ENCODE peak calls at places on chromosomes 5 and 9, in four cellular contexts. One of them, this sample, is unnamed.

GRCh38 chr5:137498301-137498735 is 808 bp downstream of the SPOCK1 start:
- DNase-seq in stomach: no peak
- DNase-seq in lower leg skin: no peak
- DNase-seq in ovary: no peak
- DNase-seq in this sample: peak

GRCh38 chr5:96780626-96781025 is 27.1 kb downstream of the ERAP1 start:
- DNase-seq in stomach: no peak
- DNase-seq in ovary: no peak
- DNase-seq in lower leg skin: no peak
- DNase-seq in this sample: no peak

GRCh38 chr5:172637122-172637580 is 3.9 kb upstream of the NEURL1B start:
- DNase-seq in lower leg skin: peak
- DNase-seq in ovary: no peak
- DNase-seq in stomach: no peak
- DNase-seq in this sample: no peak

GRCh38 chr9:131666779-131667178 is 73.1 kb downstream of the RAPGEF1 start:
- DNase-seq in stomach: no peak
- DNase-seq in lower leg skin: no peak
- DNase-seq in ovary: no peak
- DNase-seq in this sample: no peak

GRCh38 chr9:109766351-109766750 is 13.6 kb upstream of the PALM2AKAP2 start:
- DNase-seq in ovary: no peak
- DNase-seq in lower leg skin: no peak
- DNase-seq in stomach: no peak
- DNase-seq in this sample: no peak

GRCh38 chr9:37650873-37651768 is at the start of gene FRMPD1:
- DNase-seq in lower leg skin: peak
- DNase-seq in ovary: peak
- DNase-seq in stomach: peak
- DNase-seq in this sample: peak

GRCh38 chr9:78365979-78366697 is 69.2 kb downstream of the PSAT1 start:
- DNase-seq in stomach: no peak
- DNase-seq in ovary: no peak
- DNase-seq in lower leg skin: no peak
- DNase-seq in this sample: no peak

GRCh38 chr9:128101231-128101641 is 26.3 kb downstream of the PTGES2 start:
- DNase-seq in ovary: no peak
- DNase-seq in stomach: no peak
- DNase-seq in lower leg skin: no peak
- DNase-seq in this sample: peak

GRCh38 chr9:16143947-16144890 is 591.4 kb downstream of the CCDC171 start:
- DNase-seq in lower leg skin: no peak
- DNase-seq in ovary: no peak
- DNase-seq in stomach: no peak
- DNase-seq in this sample: no peak

GRCh38 chr9:966936-967335 is 9.5 kb upstream of the DMRT3 start:
- DNase-seq in stomach: no peak
- DNase-seq in ovary: no peak
- DNase-seq in lower leg skin: no peak
- DNase-seq in this sample: no peak

GRCh38 chr9:93701494-93702218 is 125.3 kb downstream of the PHF2 start:
- DNase-seq in lower leg skin: no peak
- DNase-seq in ovary: no peak
- DNase-seq in stomach: no peak
- DNase-seq in this sample: no peak

GRCh38 chr9:133050781-133051180 is 11.0 kb upstream of the CEL start:
- DNase-seq in ovary: no peak
- DNase-seq in lower leg skin: no peak
- DNase-seq in stomach: peak
- DNase-seq in this sample: peak

GRCh38 chr5:15191012-15191411 is 309.0 kb upstream of the FBXL7 start:
- DNase-seq in ovary: no peak
- DNase-seq in stomach: no peak
- DNase-seq in lower leg skin: no peak
- DNase-seq in this sample: no peak

GRCh38 chr9:106755727-106756126 is 107.2 kb upstream of the ZNF462 start:
- DNase-seq in ovary: no peak
- DNase-seq in stomach: peak
- DNase-seq in lower leg skin: no peak
- DNase-seq in this sample: peak

GRCh38 chr9:94802795-94803194 is 76.3 kb downstream of the AOPEP start:
- DNase-seq in ovary: no peak
- DNase-seq in lower leg skin: no peak
- DNase-seq in stomach: no peak
- DNase-seq in this sample: no peak

GRCh38 chr5:113278976-113279375 is 155.8 kb downstream of the TSSK1B start:
- DNase-seq in stomach: no peak
- DNase-seq in lower leg skin: no peak
- DNase-seq in ovary: no peak
- DNase-seq in this sample: no peak

GRCh38 chr5:149795360-149795759 is 65.2 kb downstream of the PPARGC1B start:
- DNase-seq in lower leg skin: no peak
- DNase-seq in ovary: no peak
- DNase-seq in stomach: no peak
- DNase-seq in this sample: no peak

GRCh38 chr5:159031513-159031912 is 68.2 kb downstream of the EBF1 start:
- DNase-seq in stomach: no peak
- DNase-seq in ovary: no peak
- DNase-seq in lower leg skin: no peak
- DNase-seq in this sample: no peak

GRCh38 chr9:99813739-99814138 is 7.9 kb upstream of the NR4A3 start:
- DNase-seq in ovary: no peak
- DNase-seq in lower leg skin: no peak
- DNase-seq in stomach: no peak
- DNase-seq in this sample: no peak

GRCh38 chr9:99809586-99810357 is 11.9 kb upstream of the NR4A3 start:
- DNase-seq in stomach: no peak
- DNase-seq in lower leg skin: no peak
- DNase-seq in ovary: no peak
- DNase-seq in this sample: no peak

GRCh38 chr9:99814359-99814758 is 7.3 kb upstream of the NR4A3 start:
- DNase-seq in lower leg skin: no peak
- DNase-seq in stomach: no peak
- DNase-seq in ovary: no peak
- DNase-seq in this sample: no peak

GRCh38 chr9:99811598-99812383 is 9.9 kb upstream of the NR4A3 start:
- DNase-seq in lower leg skin: no peak
- DNase-seq in ovary: no peak
- DNase-seq in stomach: no peak
- DNase-seq in this sample: no peak

DNA sequence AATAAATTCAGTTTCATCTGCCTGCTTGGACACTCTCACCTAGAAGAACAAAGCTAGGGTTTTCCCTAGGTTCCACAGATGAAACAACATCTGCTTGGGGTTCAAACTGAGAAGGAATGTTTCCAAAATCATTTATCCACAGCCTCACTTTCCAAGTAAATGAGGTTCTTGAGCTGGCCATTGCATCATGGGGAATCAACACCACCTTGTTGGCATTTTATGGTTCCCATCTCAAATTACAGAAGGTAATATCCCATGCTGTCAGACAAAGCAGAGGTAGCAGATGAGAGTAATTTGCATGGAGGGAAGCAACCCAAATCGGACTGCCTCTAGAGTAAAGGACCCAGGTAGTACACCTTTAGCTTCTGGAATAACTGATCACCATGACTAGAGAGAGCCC is 10.5 kb upstream of the NR4A3 start:
- DNase-seq in stomach: no peak
- DNase-seq in ovary: no peak
- DNase-seq in lower leg skin: no peak
- DNase-seq in this sample: no peak
- TF ChIP-seq POLR2A in stomach: no peak
- TF ChIP-seq POLR2A in ovary: no peak
- TF ChIP-seq POLR2A in lower leg skin: no peak
- TF ChIP-seq POLR2A in this sample: no peak

DNA sequence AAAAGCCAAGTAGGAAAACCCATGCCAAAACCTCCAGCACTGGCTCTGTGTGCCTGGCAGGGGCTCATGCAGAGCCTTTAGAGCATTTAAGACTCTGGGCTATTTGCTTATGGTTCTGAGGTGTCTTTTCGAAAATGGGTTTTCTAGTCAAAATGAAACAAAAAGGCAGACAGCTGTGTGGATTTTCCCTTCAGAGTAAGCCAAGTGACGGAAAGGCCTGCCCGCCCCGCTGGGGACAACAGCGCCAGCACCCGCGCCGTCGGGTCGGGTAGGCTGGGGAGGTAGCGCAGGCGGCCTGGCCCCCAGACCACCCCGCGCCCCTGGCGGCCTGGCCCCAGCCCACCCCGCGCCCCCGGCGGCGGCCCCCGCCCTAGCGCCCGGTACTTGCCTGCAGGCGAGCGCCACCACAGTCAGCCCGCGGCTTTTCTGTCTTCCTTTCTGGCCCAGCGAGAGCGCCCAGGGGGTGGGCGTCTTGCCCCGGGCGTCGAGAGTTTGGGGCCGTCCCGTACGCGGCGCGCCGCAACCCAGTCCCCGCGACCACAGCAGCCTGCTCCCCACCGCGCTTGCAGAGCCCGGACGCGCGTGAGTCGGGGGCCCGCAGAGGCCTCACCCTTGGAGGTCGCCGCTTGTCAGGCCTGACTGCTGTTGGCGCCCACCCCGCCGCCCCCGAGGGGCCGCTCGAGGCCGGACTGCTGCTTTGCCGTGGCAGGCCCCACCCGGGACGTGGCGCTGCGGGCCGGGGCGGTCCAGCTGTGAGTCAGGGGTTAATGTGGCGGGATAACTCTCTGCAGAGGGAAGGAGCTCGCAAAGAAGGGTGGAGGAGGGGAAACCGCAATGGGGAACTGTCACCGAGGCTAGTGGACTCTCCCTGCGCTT is at the start of gene TICAM2:
- DNase-seq in lower leg skin: peak
- DNase-seq in ovary: peak
- DNase-seq in stomach: peak
- DNase-seq in this sample: peak
- TF ChIP-seq POLR2A in lower leg skin: no peak
- TF ChIP-seq POLR2A in ovary: no peak
- TF ChIP-seq POLR2A in stomach: no peak
- TF ChIP-seq POLR2A in this sample: peak

GRCh38 chr9:126860077-126860756 is at the start of gene ZBTB34:
- DNase-seq in lower leg skin: peak
- DNase-seq in ovary: peak
- DNase-seq in stomach: peak
- DNase-seq in this sample: peak
- TF ChIP-seq POLR2A in lower leg skin: no peak
- TF ChIP-seq POLR2A in ovary: no peak
- TF ChIP-seq POLR2A in stomach: no peak
- TF ChIP-seq POLR2A in this sample: no peak

GRCh38 chr9:137035507-137035834 is 3.6 kb upstream of the FUT7 start:
- DNase-seq in ovary: no peak
- DNase-seq in lower leg skin: no peak
- DNase-seq in stomach: no peak
- DNase-seq in this sample: no peak

GRCh38 chr9:137032893-137033292 is 1.0 kb upstream of the FUT7 start:
- DNase-seq in ovary: no peak
- DNase-seq in stomach: no peak
- DNase-seq in lower leg skin: no peak
- DNase-seq in this sample: peak

GRCh38 chr9:137034709-137035506 is 3.0 kb upstream of the FUT7 start:
- DNase-seq in stomach: peak
- DNase-seq in ovary: peak
- DNase-seq in lower leg skin: peak
- DNase-seq in this sample: peak

GRCh38 chr9:137035937-137036336 is 4.0 kb upstream of the FUT7 start:
- DNase-seq in lower leg skin: no peak
- DNase-seq in stomach: no peak
- DNase-seq in ovary: no peak
- DNase-seq in this sample: no peak

DNA sequence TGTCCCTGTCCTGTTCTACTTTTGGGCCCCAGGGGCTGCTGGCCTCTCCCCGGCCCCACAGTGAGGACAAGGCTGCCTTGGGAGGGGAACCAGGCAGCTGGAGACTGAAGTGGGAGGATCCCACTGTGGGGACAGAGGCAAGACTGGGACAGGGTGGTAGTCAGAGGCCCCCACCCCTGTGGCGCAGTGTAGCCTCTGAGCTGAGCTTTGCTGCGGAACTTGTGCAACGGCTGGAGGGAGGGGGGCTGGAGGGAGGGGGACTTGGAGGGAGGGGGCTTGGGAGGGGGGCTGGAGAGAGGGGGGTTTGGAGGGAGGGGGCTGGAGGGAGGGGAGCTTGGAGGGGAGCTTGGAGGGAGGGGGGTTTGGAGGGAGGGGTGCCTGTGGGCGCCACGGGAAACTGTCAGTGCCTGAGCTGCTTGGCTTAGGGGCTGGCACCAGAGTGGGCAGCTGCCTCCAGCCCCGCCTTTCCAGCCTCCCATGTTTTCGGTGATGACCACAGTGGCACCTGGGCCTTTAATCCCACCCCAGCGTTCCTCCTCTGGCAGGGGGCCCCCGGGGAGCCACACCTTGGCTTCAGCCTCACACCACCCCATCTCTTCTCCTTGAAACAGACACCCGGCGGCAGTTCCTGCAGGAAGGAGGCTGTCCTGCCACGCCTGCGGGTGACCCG is 2.3 kb upstream of the FUT7 start:
- DNase-seq in lower leg skin: no peak
- DNase-seq in stomach: peak
- DNase-seq in ovary: no peak
- DNase-seq in this sample: no peak
- TF ChIP-seq POLR2A in lower leg skin: no peak
- TF ChIP-seq POLR2A in stomach: no peak
- TF ChIP-seq POLR2A in ovary: no peak
- TF ChIP-seq POLR2A in this sample: no peak